ENCODE peak calls at places on chromosome 3, in eight cellular contexts. One of them, this sample, is unnamed.
A peak's percentile ranks its signal among the peaks of the same experiment; 100 is the strongest.

GRCh38 chr3:111373861-111374260 is 168.1 kb upstream of the CD96 start:
- DNase-seq in C1 segment of cervical spinal cord: no peak
- DNase-seq in fibroblast of gingiva: no peak
- DNase-seq in MM.1S: no peak
- DNase-seq in AG04450: no peak
- DNase-seq in GM20000: no peak
- DNase-seq in activated gamma-delta T cell treated with Interleukin-2 at 50 U/mL for 16 hours: no peak
- DNase-seq in AG09319: no peak
- DNase-seq in this sample: peak; percentile 66

GRCh38 chr3:32384938-32385337 is 6.7 kb upstream of the CMTM7 start:
- DNase-seq in GM20000: no peak
- DNase-seq in fibroblast of gingiva: peak; percentile 25
- DNase-seq in activated gamma-delta T cell treated with Interleukin-2 at 50 U/mL for 16 hours: no peak
- DNase-seq in MM.1S: no peak
- DNase-seq in C1 segment of cervical spinal cord: no peak
- DNase-seq in AG04450: no peak
- DNase-seq in AG09319: no peak
- DNase-seq in this sample: no peak

GRCh38 chr3:50028336-50028735 is 60.4 kb upstream of the RBM5 start:
- DNase-seq in AG09319: peak; percentile 29
- DNase-seq in MM.1S: no peak
- DNase-seq in C1 segment of cervical spinal cord: no peak
- DNase-seq in fibroblast of gingiva: peak; percentile 73
- DNase-seq in AG04450: no peak
- DNase-seq in GM20000: no peak
- DNase-seq in activated gamma-delta T cell treated with Interleukin-2 at 50 U/mL for 16 hours: no peak
- DNase-seq in this sample: no peak

GRCh38 chr3:8166013-8166412 is 335.6 kb upstream of the LMCD1 start:
- DNase-seq in AG04450: no peak
- DNase-seq in activated gamma-delta T cell treated with Interleukin-2 at 50 U/mL for 16 hours: no peak
- DNase-seq in fibroblast of gingiva: no peak
- DNase-seq in C1 segment of cervical spinal cord: no peak
- DNase-seq in GM20000: no peak
- DNase-seq in AG09319: no peak
- DNase-seq in MM.1S: no peak
- DNase-seq in this sample: no peak

GRCh38 chr3:114179575-114179974 is 723 bp upstream of the DRD3 start:
- DNase-seq in activated gamma-delta T cell treated with Interleukin-2 at 50 U/mL for 16 hours: no peak
- DNase-seq in fibroblast of gingiva: peak; percentile 47
- DNase-seq in C1 segment of cervical spinal cord: no peak
- DNase-seq in AG04450: peak; percentile 2
- DNase-seq in GM20000: no peak
- DNase-seq in MM.1S: no peak
- DNase-seq in AG09319: peak; percentile 15
- DNase-seq in this sample: peak; percentile 43

GRCh38 chr3:147699175-147699838 is 290.1 kb downstream of the ZIC1 start:
- DNase-seq in fibroblast of gingiva: peak; percentile 65
- DNase-seq in activated gamma-delta T cell treated with Interleukin-2 at 50 U/mL for 16 hours: no peak
- DNase-seq in C1 segment of cervical spinal cord: no peak
- DNase-seq in AG04450: no peak
- DNase-seq in MM.1S: no peak
- DNase-seq in AG09319: peak; percentile 0
- DNase-seq in GM20000: no peak
- DNase-seq in this sample: peak; percentile 70

GRCh38 chr3:192675958-192676649 is 51.2 kb downstream of the FGF12 start:
- DNase-seq in AG09319: no peak
- DNase-seq in MM.1S: no peak
- DNase-seq in activated gamma-delta T cell treated with Interleukin-2 at 50 U/mL for 16 hours: no peak
- DNase-seq in AG04450: no peak
- DNase-seq in C1 segment of cervical spinal cord: no peak
- DNase-seq in GM20000: no peak
- DNase-seq in fibroblast of gingiva: no peak
- DNase-seq in this sample: no peak

GRCh38 chr3:105504440-105504951 is 137.8 kb downstream of the ALCAM start:
- DNase-seq in GM20000: no peak
- DNase-seq in MM.1S: no peak
- DNase-seq in AG04450: no peak
- DNase-seq in activated gamma-delta T cell treated with Interleukin-2 at 50 U/mL for 16 hours: no peak
- DNase-seq in fibroblast of gingiva: no peak
- DNase-seq in AG09319: no peak
- DNase-seq in C1 segment of cervical spinal cord: no peak
- DNase-seq in this sample: no peak

GRCh38 chr3:89270201-89270600 is 162.8 kb downstream of the EPHA3 start:
- DNase-seq in AG04450: no peak
- DNase-seq in fibroblast of gingiva: no peak
- DNase-seq in MM.1S: no peak
- DNase-seq in activated gamma-delta T cell treated with Interleukin-2 at 50 U/mL for 16 hours: no peak
- DNase-seq in AG09319: no peak
- DNase-seq in GM20000: no peak
- DNase-seq in C1 segment of cervical spinal cord: no peak
- DNase-seq in this sample: no peak

GRCh38 chr3:156511987-156512677 is 42.8 kb downstream of the SSR3 start:
- DNase-seq in GM20000: no peak
- DNase-seq in AG04450: no peak
- DNase-seq in activated gamma-delta T cell treated with Interleukin-2 at 50 U/mL for 16 hours: no peak
- DNase-seq in fibroblast of gingiva: no peak
- DNase-seq in C1 segment of cervical spinal cord: no peak
- DNase-seq in MM.1S: no peak
- DNase-seq in AG09319: no peak
- DNase-seq in this sample: no peak

GRCh38 chr3:60756231-60756630 is 495.0 kb downstream of the FHIT start:
- DNase-seq in AG09319: no peak
- DNase-seq in activated gamma-delta T cell treated with Interleukin-2 at 50 U/mL for 16 hours: no peak
- DNase-seq in GM20000: no peak
- DNase-seq in C1 segment of cervical spinal cord: no peak
- DNase-seq in MM.1S: no peak
- DNase-seq in fibroblast of gingiva: peak; percentile 2
- DNase-seq in AG04450: no peak
- DNase-seq in this sample: no peak

GRCh38 chr3:155417119-155417517 is 123.6 kb upstream of the STRIT1 start:
- DNase-seq in fibroblast of gingiva: no peak
- DNase-seq in C1 segment of cervical spinal cord: no peak
- DNase-seq in GM20000: no peak
- DNase-seq in MM.1S: no peak
- DNase-seq in activated gamma-delta T cell treated with Interleukin-2 at 50 U/mL for 16 hours: no peak
- DNase-seq in AG09319: no peak
- DNase-seq in AG04450: no peak
- DNase-seq in this sample: no peak

GRCh38 chr3:21894459-21895083 is 143.6 kb upstream of the ZNF385D start:
- DNase-seq in AG04450: no peak
- DNase-seq in fibroblast of gingiva: no peak
- DNase-seq in AG09319: peak; percentile 3
- DNase-seq in MM.1S: peak; percentile 21
- DNase-seq in GM20000: no peak
- DNase-seq in C1 segment of cervical spinal cord: no peak
- DNase-seq in activated gamma-delta T cell treated with Interleukin-2 at 50 U/mL for 16 hours: no peak
- DNase-seq in this sample: peak; percentile 69

GRCh38 chr3:46946856-46947544 is 29.5 kb downstream of the CCDC12 start:
- DNase-seq in C1 segment of cervical spinal cord: no peak
- DNase-seq in AG09319: no peak
- DNase-seq in GM20000: no peak
- DNase-seq in fibroblast of gingiva: no peak
- DNase-seq in MM.1S: no peak
- DNase-seq in activated gamma-delta T cell treated with Interleukin-2 at 50 U/mL for 16 hours: peak; percentile 88
- DNase-seq in AG04450: no peak
- DNase-seq in this sample: no peak

GRCh38 chr3:25257026-25257425 is 171.0 kb upstream of the RARB start:
- DNase-seq in GM20000: no peak
- DNase-seq in fibroblast of gingiva: peak; percentile 12
- DNase-seq in AG09319: no peak
- DNase-seq in AG04450: no peak
- DNase-seq in C1 segment of cervical spinal cord: no peak
- DNase-seq in activated gamma-delta T cell treated with Interleukin-2 at 50 U/mL for 16 hours: no peak
- DNase-seq in MM.1S: no peak
- DNase-seq in this sample: peak; percentile 10

GRCh38 chr3:11238880-11239279 is 33.3 kb upstream of the ATG7 start:
- DNase-seq in C1 segment of cervical spinal cord: no peak
- DNase-seq in AG04450: peak; percentile 69
- DNase-seq in GM20000: no peak
- DNase-seq in activated gamma-delta T cell treated with Interleukin-2 at 50 U/mL for 16 hours: no peak
- DNase-seq in fibroblast of gingiva: peak; percentile 52
- DNase-seq in AG09319: peak; percentile 44
- DNase-seq in MM.1S: no peak
- DNase-seq in this sample: peak; percentile 74

GRCh38 chr3:9780920-9781319 is 11.2 kb upstream of the CAMK1 start:
- DNase-seq in AG04450: no peak
- DNase-seq in MM.1S: no peak
- DNase-seq in AG09319: no peak
- DNase-seq in GM20000: no peak
- DNase-seq in fibroblast of gingiva: no peak
- DNase-seq in activated gamma-delta T cell treated with Interleukin-2 at 50 U/mL for 16 hours: no peak
- DNase-seq in C1 segment of cervical spinal cord: no peak
- DNase-seq in this sample: no peak

GRCh38 chr3:141231923-141232861 is 567 bp downstream of the PXYLP1 start:
- DNase-seq in activated gamma-delta T cell treated with Interleukin-2 at 50 U/mL for 16 hours: no peak
- DNase-seq in fibroblast of gingiva: no peak
- DNase-seq in GM20000: peak; percentile 42
- DNase-seq in AG09319: no peak
- DNase-seq in C1 segment of cervical spinal cord: no peak
- DNase-seq in AG04450: no peak
- DNase-seq in MM.1S: peak; percentile 22
- DNase-seq in this sample: peak; percentile 32

This sample was measured in foreskin fibroblast.